ENCODE peak calls at places on chromosomes 16 and 17, in ten cellular contexts. I, Q, C, M, K, J, L, E, W and V are unnamed samples.

GRCh38 chr17:77027271-77027670 is 113.5 kb upstream of the SEC14L1 start:
- DNase-seq in I (no peak), Q (no peak), C (no peak), M (no peak), K (no peak), J (no peak), L (no peak), E (no peak), W (no peak), V (no peak)

GRCh38 chr17:64418506-64419339 is 28.1 kb upstream of the PECAM1 start:
- DNase-seq in I (peak; percentile 47), Q (peak; percentile 73), C (peak; percentile 44), M (no peak), K (no peak), J (no peak), L (no peak), E (peak; percentile 91), W (peak; percentile 81), V (no peak)

GRCh38 chr17:42518046-42518754 is 17.8 kb upstream of the NAGLU start:
- DNase-seq in I (peak; percentile 87), Q (peak; percentile 95), C (peak; percentile 92), M (no peak), K (peak; percentile 89), J (peak; percentile 71), L (peak; percentile 64), E (peak; percentile 99), W (peak; percentile 78), V (no peak)

GRCh38 chr17:44909681-44910144 is 5.6 kb downstream of the GFAP start:
- DNase-seq in I (no peak), Q (no peak), C (peak; percentile 61), M (no peak), K (no peak), J (no peak), L (no peak), E (peak; percentile 62), W (no peak), V (no peak)

GRCh38 chr17:37698856-37699255 is 46.0 kb downstream of the HNF1B start:
- DNase-seq in I (no peak), Q (no peak), C (no peak), M (no peak), K (no peak), J (no peak), L (no peak), E (no peak), W (no peak), V (no peak)

GRCh38 chr17:37124074-37124824 is 175.5 kb downstream of the AATF start:
- DNase-seq in I (no peak), Q (no peak), C (no peak), M (no peak), K (no peak), J (no peak), L (no peak), E (no peak), W (no peak), V (no peak)

GRCh38 chr17:159609-160008 is 21.8 kb downstream of the DOC2B start:
- DNase-seq in I (no peak), Q (no peak), C (no peak), M (no peak), K (no peak), J (no peak), L (no peak), E (no peak), W (no peak), V (no peak)

GRCh38 chr17:7656958-7657715 is 6.4 kb downstream of the ATP1B2 start:
- DNase-seq in I (no peak), Q (no peak), C (no peak), M (peak; percentile 73), K (no peak), J (no peak), L (peak; percentile 73), E (no peak), W (peak; percentile 87), V (peak; percentile 47)

GRCh38 chr17:40480501-40481003 is 20.9 kb downstream of the TNS4 start:
- DNase-seq in I (no peak), Q (no peak), C (no peak), M (no peak), K (no peak), J (no peak), L (peak; percentile 37), E (peak; percentile 50), W (no peak), V (no peak)

GRCh38 chr16:66261826-66262225 is 104.7 kb upstream of the CDH5 start:
- DNase-seq in I (no peak), Q (peak; percentile 78), C (no peak), M (no peak), K (peak; percentile 7), J (no peak), L (no peak), E (no peak), W (no peak), V (no peak)

GRCh38 chr17:16106161-16106891 is 106.7 kb downstream of the TTC19 start:
- DNase-seq in I (peak; percentile 42), Q (no peak), C (no peak), M (no peak), K (no peak), J (no peak), L (no peak), E (peak; percentile 73), W (peak; percentile 57), V (no peak)

GRCh38 chr17:39001703-39002637 is 34.8 kb upstream of the FBXO47 start:
- DNase-seq in I (peak; percentile 80), Q (peak; percentile 96), C (peak; percentile 43), M (no peak), K (peak; percentile 73), J (no peak), L (peak; percentile 82), E (peak; percentile 95), W (no peak), V (peak; percentile 48)

GRCh38 chr17:32516450-32516849 is 29.7 kb downstream of the CDK5R1 start:
- DNase-seq in I (no peak), Q (no peak), C (no peak), M (no peak), K (no peak), J (no peak), L (no peak), E (no peak), W (peak; percentile 91), V (no peak)

GRCh38 chr16:21001262-21001661 is 100.7 kb downstream of the LYRM1 start:
- DNase-seq in I (no peak), Q (no peak), C (no peak), M (peak; percentile 21), K (no peak), J (no peak), L (no peak), E (peak; percentile 45), W (peak; percentile 61), V (no peak)

GRCh38 chr16:15874745-15875314 is 13.6 kb downstream of the CEP20 start:
- DNase-seq in I (peak; percentile 45), Q (peak; percentile 86), C (peak; percentile 64), M (peak; percentile 41), K (peak; percentile 36), J (peak; percentile 37), L (peak; percentile 20), E (peak; percentile 83), W (peak; percentile 65), V (peak; percentile 57)

GRCh38 chr16:22004321-22004720 is 3.4 kb upstream of the PDZD9 start:
- DNase-seq in I (no peak), Q (no peak), C (no peak), M (no peak), K (no peak), J (no peak), L (no peak), E (no peak), W (no peak), V (no peak)

GRCh38 chr17:58755577-58756245 is at the start of gene PPM1E:
- DNase-seq in I (no peak), Q (no peak), C (no peak), M (peak; percentile 92), K (no peak), J (peak; percentile 16), L (peak; percentile 34), E (peak; percentile 35), W (peak; percentile 97), V (peak; percentile 26)

GRCh38 chr17:30343741-30344140 is 9.9 kb upstream of the TMIGD1 start:
- DNase-seq in I (no peak), Q (no peak), C (no peak), M (no peak), K (no peak), J (no peak), L (no peak), E (no peak), W (no peak), V (no peak)

GRCh38 chr16:86099326-86099725 is 200.4 kb downstream of the IRF8 start:
- DNase-seq in I (no peak), Q (peak; percentile 49), C (no peak), M (no peak), K (no peak), J (no peak), L (no peak), E (no peak), W (no peak), V (no peak)

GRCh38 chr16:79612207-79612606 is 11.7 kb upstream of the MAF start:
- DNase-seq in I (no peak), Q (no peak), C (no peak), M (no peak), K (no peak), J (peak; percentile 43), L (no peak), E (no peak), W (no peak), V (no peak)

GRCh38 chr16:22188595-22189442 is 17.3 kb upstream of the EEF2K start:
- DNase-seq in I (peak; percentile 77), Q (peak; percentile 93), C (peak; percentile 78), M (peak; percentile 66), K (peak; percentile 79), J (peak; percentile 86), L (peak; percentile 39), E (peak; percentile 95), W (peak; percentile 86), V (peak; percentile 67)